ENCODE peak calls at places on chromosomes 13 and 19, in seven cellular contexts. F, V, S, K, Z, X and I are unnamed samples.

GRCh38 chr19:907183-907853 is 5.7 kb downstream of the R3HDM4 start:
- DNase-seq in F (no peak), V (no peak), S (no peak), K (no peak), Z (no peak), X (no peak), I (no peak)

GRCh38 chr13:114016321-114017027 is 42.6 kb upstream of the C13orf46 start:
- DNase-seq in F (no peak), V (no peak), S (no peak), K (no peak), Z (no peak), X (no peak), I (no peak)

GRCh38 chr13:49786609-49787008 is 5.9 kb downstream of the KPNA3 start:
- DNase-seq in F (no peak), V (no peak), S (no peak), K (no peak), Z (no peak), X (no peak), I (no peak)

GRCh38 chr19:8387688-8388611 is 2.2 kb upstream of the RAB11B start:
- DNase-seq in F (no peak), V (no peak), S (no peak), K (peak), Z (no peak), X (no peak), I (no peak)

GRCh38 chr13:23321534-23322241 is 111.8 kb downstream of the SACS start:
- DNase-seq in F (no peak), V (peak), S (peak), K (no peak), Z (peak), X (no peak), I (no peak)

GRCh38 chr13:110164706-110165105 is 142.3 kb downstream of the COL4A1 start:
- DNase-seq in F (no peak), V (no peak), S (no peak), K (no peak), Z (peak), X (no peak), I (no peak)

GRCh38 chr19:495440-496332 is 600 bp upstream of the MADCAM1 start:
- DNase-seq in F (no peak), V (no peak), S (peak), K (no peak), Z (no peak), X (no peak), I (no peak)

GRCh38 chr19:45037393-45038169 is 1.3 kb upstream of the CLASRP start:
- DNase-seq in F (no peak), V (no peak), S (no peak), K (no peak), Z (no peak), X (no peak), I (no peak)

GRCh38 chr19:18587962-18588610 is 512 bp upstream of the REX1BD start:
- DNase-seq in F (no peak), V (no peak), S (no peak), K (no peak), Z (peak), X (no peak), I (no peak)

GRCh38 chr19:6041991-6042421 is 64.1 kb upstream of the RANBP3 start:
- DNase-seq in F (peak), V (no peak), S (no peak), K (no peak), Z (peak), X (no peak), I (no peak)

GRCh38 chr13:53382008-53382407 is 353.4 kb downstream of the OLFM4 start:
- DNase-seq in F (no peak), V (no peak), S (no peak), K (no peak), Z (no peak), X (no peak), I (no peak)

GRCh38 chr19:40252395-40252794 is 25.9 kb upstream of the CCNP start:
- DNase-seq in F (peak), V (no peak), S (no peak), K (no peak), Z (no peak), X (no peak), I (no peak)

GRCh38 chr19:16001481-16002312 is 52.9 kb downstream of the OR10H4 start:
- DNase-seq in F (no peak), V (no peak), S (no peak), K (no peak), Z (no peak), X (no peak), I (no peak)

GRCh38 chr19:10543420-10544241 is at the start of gene ATG4D:
- DNase-seq in F (peak), V (peak), S (peak), K (peak), Z (peak), X (peak), I (peak)
- TF ChIP-seq POLR2A in F (peak), V (peak), S (peak), K (peak), Z (peak), X (peak), I (peak)

DNA sequence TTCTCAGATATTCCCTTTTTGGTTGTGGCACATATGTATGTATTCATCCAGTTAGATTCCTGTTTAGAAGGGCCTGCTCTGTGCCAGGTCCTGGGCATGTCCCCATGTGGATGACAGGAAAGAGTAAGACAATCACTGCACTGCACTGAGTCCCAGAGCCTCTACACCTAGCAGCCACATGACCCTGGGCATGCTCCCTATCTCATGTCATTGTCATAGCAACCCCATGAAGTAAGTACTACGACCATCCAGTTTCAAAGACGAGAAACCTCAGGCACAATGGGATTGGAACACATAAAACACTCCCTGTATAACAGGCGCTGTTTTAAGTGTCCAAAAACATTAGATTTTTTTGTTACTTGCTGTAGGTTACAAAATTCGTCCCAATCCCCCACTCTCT is 594.4 kb downstream of the UQCRFS1 start:
- DNase-seq in F (no peak), V (no peak), S (no peak), K (no peak), Z (no peak), X (no peak), I (no peak)
- TF ChIP-seq POLR2A in F (no peak), V (no peak), S (no peak), K (no peak), Z (no peak), X (no peak), I (no peak)

DNA sequence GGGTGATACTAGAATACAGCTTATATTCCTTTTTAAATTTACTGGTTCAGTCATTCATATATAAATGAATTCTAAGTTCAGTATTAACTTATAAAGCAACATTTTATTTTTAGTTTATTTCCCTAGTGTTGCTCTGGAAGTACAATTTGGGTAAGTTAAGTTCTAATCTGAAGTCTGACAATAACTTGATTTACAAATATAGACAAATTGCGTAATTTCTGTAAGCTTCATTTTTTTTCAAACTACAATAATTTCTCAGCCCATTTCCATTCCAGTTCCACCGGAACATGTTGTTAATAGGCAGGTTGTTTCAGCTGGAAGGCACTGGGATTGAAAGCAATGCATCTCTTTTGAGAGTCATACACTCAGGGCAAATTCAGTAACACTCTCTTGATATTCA is 2000.7 kb downstream of the OLFM4 start:
- DNase-seq in F (no peak), V (no peak), S (no peak), K (no peak), Z (no peak), X (no peak), I (no peak)
- TF ChIP-seq POLR2A in F (no peak), V (no peak), S (no peak), K (no peak), Z (no peak), X (no peak), I (no peak)

GRCh38 chr19:48958006-48958405 is 3.3 kb downstream of the BAX start:
- DNase-seq in F (no peak), V (no peak), S (no peak), K (no peak), Z (no peak), X (no peak), I (no peak)

GRCh38 chr19:48962029-48962848 is 2.9 kb upstream of the FTL start:
- DNase-seq in F (no peak), V (peak), S (peak), K (peak), Z (peak), X (no peak), I (peak)

GRCh38 chr19:48961673-48962028 is 3.5 kb upstream of the FTL start:
- DNase-seq in F (no peak), V (no peak), S (no peak), K (no peak), Z (no peak), X (no peak), I (no peak)

GRCh38 chr19:48961051-48961649 is 4.0 kb upstream of the FTL start:
- DNase-seq in F (no peak), V (peak), S (no peak), K (no peak), Z (no peak), X (no peak), I (no peak)

DNA sequence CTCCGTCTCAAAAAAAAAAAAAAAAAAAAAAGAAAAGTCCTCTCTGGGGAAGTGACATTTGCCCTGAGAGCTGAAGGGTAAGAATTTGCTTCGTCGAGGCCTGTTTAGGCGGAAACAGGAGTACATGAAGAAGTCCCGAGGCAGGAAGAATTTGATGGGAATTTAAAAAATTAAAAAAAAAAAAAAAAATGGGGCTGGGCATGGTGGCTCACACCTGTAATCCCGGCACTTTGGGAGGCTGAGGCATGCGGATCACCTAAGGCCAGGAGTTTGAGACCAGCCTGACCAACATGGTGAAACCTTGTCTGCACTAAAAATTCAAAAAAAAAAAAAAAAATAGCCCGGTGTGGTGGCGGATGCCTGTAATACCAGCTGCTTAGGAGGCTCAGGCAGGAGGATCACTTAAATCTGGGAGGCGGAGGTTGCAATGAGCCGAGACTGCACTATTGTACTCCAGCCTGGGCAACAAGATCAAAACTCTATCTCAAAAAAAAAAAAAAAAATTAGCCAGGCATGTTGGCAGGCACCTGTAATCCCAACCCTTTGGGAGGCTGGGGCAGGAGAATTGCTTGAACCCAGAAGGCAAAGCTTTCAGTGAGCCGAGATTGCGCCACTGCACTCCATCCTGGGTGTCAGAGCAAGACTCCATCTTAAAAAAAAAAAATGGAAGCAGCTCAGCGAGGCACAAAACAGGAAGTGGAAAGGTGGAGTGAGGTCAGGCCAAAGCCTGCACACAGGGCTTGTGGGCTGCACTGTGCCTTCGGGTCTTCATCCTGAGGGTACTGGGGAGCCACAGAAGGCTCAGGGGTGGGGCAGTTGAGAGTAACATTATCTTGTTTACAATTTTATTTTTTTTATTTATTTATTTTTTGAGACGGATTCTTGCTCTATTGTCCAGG is 4.9 kb downstream of the BAX start:
- DNase-seq in F (no peak), V (no peak), S (no peak), K (no peak), Z (no peak), X (no peak), I (no peak)
- TF ChIP-seq POLR2A in F (no peak), V (no peak), S (no peak), K (no peak), Z (no peak), X (no peak), I (no peak)

GRCh38 chr19:14764401-14764800 is 14.0 kb downstream of the ADGRE2 start:
- DNase-seq in F (no peak), V (no peak), S (no peak), K (peak), Z (no peak), X (no peak), I (no peak)

GRCh38 chr19:14762111-14762510 is 16.2 kb downstream of the ADGRE2 start:
- DNase-seq in F (no peak), V (no peak), S (no peak), K (peak), Z (no peak), X (no peak), I (no peak)

GRCh38 chr19:14767466-14767971 is 10.8 kb downstream of the ADGRE2 start:
- DNase-seq in F (peak), V (no peak), S (no peak), K (peak), Z (peak), X (no peak), I (peak)

GRCh38 chr19:14761607-14762006 is 16.8 kb downstream of the ADGRE2 start:
- DNase-seq in F (no peak), V (no peak), S (no peak), K (peak), Z (no peak), X (no peak), I (no peak)

GRCh38 chr19:14763497-14764145 is 14.7 kb downstream of the ADGRE2 start:
- DNase-seq in F (no peak), V (no peak), S (no peak), K (peak), Z (no peak), X (no peak), I (no peak)
- TF ChIP-seq POLR2A in F (no peak), V (no peak), S (no peak), K (no peak), Z (no peak), X (no peak), I (no peak)

GRCh38 chr19:48094843-48095203 is 15.8 kb downstream of the PLA2G4C start:
- DNase-seq in F (no peak), V (no peak), S (no peak), K (no peak), Z (no peak), X (no peak), I (no peak)
- TF ChIP-seq POLR2A in F (no peak), V (no peak), S (no peak), K (no peak), Z (no peak), X (no peak), I (no peak)